ENCODE peak calls at places on chromosomes 3 and 15, in nine cellular contexts. R is H9, F is IMR-90, J is GM23338, W is ovary, H is Peyer's patch, X is cardiac fibroblast, G is HFFc6, M is WTC11. I is an unnamed sample.

GRCh38 chr15:69410290-69410874 is 3.8 kb upstream of the KIF23 start:
- DNase-seq in R (peak), F (peak), J (peak), W (no peak), H (no peak), X (no peak), G (peak), M (peak), I (peak)

GRCh38 chr3:183253961-183254815 is 1.1 kb downstream of the B3GNT5 start:
- DNase-seq in R (no peak), F (peak), J (peak), W (peak), H (peak), X (peak), G (no peak), M (peak), I (peak)

GRCh38 chr3:168884353-168884903 is 779.1 kb downstream of the MECOM start:
- DNase-seq in R (no peak), F (peak), J (no peak), W (no peak), H (no peak), X (peak), G (peak), M (no peak), I (peak)

GRCh38 chr3:41508063-41508696 is 308.9 kb downstream of the CTNNB1 start:
- DNase-seq in R (peak), F (no peak), J (peak), W (no peak), H (no peak), X (no peak), G (no peak), M (peak), I (peak)

GRCh38 chr3:46892285-46893145 is 15.0 kb downstream of the PTH1R start:
- DNase-seq in R (peak), F (peak), J (peak), W (peak), H (peak), X (peak), G (peak), M (peak), I (peak)

GRCh38 chr3:126850370-126851085 is 132.4 kb upstream of the PLXNA1 start:
- DNase-seq in R (peak), F (peak), J (peak), W (no peak), H (no peak), X (peak), G (peak), M (peak), I (peak)

GRCh38 chr15:83775738-83776137 is 121.8 kb downstream of the ADAMTSL3 start:
- DNase-seq in R (no peak), F (no peak), J (peak), W (no peak), H (no peak), X (peak), G (no peak), M (no peak), I (no peak)

GRCh38 chr3:47225310-47225906 is 57.2 kb downstream of the KIF9 start:
- DNase-seq in R (no peak), F (peak), J (no peak), W (no peak), H (no peak), X (peak), G (no peak), M (no peak), I (peak)

GRCh38 chr3:127064391-127065137 is 81.6 kb downstream of the PLXNA1 start:
- DNase-seq in R (no peak), F (peak), J (no peak), W (no peak), H (peak), X (peak), G (peak), M (no peak), I (peak)

GRCh38 chr15:55283295-55284147 is 6.1 kb downstream of the RAB27A start:
- DNase-seq in R (no peak), F (no peak), J (no peak), W (no peak), H (no peak), X (no peak), G (no peak), M (no peak), I (no peak)

GRCh38 chr3:13685721-13686120 is 136.8 kb downstream of the FBLN2 start:
- DNase-seq in R (no peak), F (no peak), J (no peak), W (no peak), H (no peak), X (no peak), G (no peak), M (no peak), I (no peak)

GRCh38 chr15:32942286-32942927 is 224.6 kb downstream of the GREM1 start:
- DNase-seq in R (no peak), F (no peak), J (no peak), W (no peak), H (no peak), X (no peak), G (no peak), M (no peak), I (no peak)

GRCh38 chr3:189195302-189195701 is 23.5 kb downstream of the TPRG1 start:
- DNase-seq in R (peak), F (no peak), J (peak), W (no peak), H (no peak), X (no peak), G (no peak), M (peak), I (no peak)
- TF ChIP-seq CTCF in R (peak), F (no peak), J (peak), W (no peak), H (no peak), X (peak), G (peak), M (peak), I (peak)

GRCh38 chr3:170809021-170809974 is 60.7 kb downstream of the RPL22L1 start:
- DNase-seq in R (peak), F (peak), J (peak), W (peak), H (no peak), X (peak), G (peak), M (peak), I (peak)
- TF ChIP-seq CTCF in R (peak), F (peak), J (peak), W (no peak), H (peak), X (peak), G (peak), M (no peak), I (peak)

DNA sequence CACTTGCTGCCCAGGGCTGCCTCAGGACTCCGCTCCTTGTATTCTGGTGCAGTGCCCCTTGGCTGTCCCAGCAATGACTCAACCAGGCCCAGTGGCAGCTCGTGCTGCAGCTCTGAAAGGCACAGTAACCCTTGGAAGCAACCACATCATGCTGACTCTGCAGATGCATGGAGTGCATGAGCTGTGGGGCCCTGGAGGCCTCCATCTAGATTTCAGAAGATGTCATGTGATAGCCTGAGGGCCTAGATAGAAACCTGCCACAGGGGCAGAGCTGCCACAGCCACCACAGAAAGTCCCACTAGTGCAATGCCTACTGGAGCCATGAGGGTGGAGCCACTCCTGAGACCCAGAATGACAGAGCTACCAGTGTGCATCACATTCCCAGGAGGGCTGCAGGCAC is 117.1 kb upstream of the SMAD3 start:
- DNase-seq in R (no peak), F (peak), J (no peak), W (no peak), H (no peak), X (no peak), G (peak), M (no peak), I (peak)
- TF ChIP-seq CTCF in R (no peak), F (no peak), J (no peak), W (no peak), H (no peak), X (no peak), G (peak), M (no peak), I (no peak)

GRCh38 chr15:90640862-90641261 is 76.3 kb upstream of the BLM start:
- DNase-seq in R (no peak), F (no peak), J (no peak), W (no peak), H (no peak), X (no peak), G (no peak), M (no peak), I (no peak)

GRCh38 chr15:90643301-90643632 is 73.9 kb upstream of the BLM start:
- DNase-seq in R (no peak), F (no peak), J (no peak), W (no peak), H (no peak), X (no peak), G (no peak), M (no peak), I (no peak)

GRCh38 chr15:90641581-90642463 is 75.3 kb upstream of the BLM start:
- DNase-seq in R (no peak), F (no peak), J (no peak), W (no peak), H (no peak), X (no peak), G (no peak), M (no peak), I (no peak)

GRCh38 chr15:90644526-90644925 is 72.6 kb upstream of the BLM start:
- DNase-seq in R (no peak), F (no peak), J (no peak), W (no peak), H (no peak), X (no peak), G (no peak), M (no peak), I (no peak)

GRCh38 chr15:90642464-90643300 is 74.5 kb upstream of the BLM start:
- DNase-seq in R (no peak), F (no peak), J (peak), W (no peak), H (no peak), X (no peak), G (no peak), M (no peak), I (no peak)
- TF ChIP-seq CTCF in R (peak), F (no peak), J (peak), W (no peak), H (no peak), X (no peak), G (peak), M (no peak), I (peak)

GRCh38 chr15:82046668-82047492 is 1.1 kb upstream of the MEX3B start:
- DNase-seq in R (peak), F (peak), J (peak), W (peak), H (peak), X (peak), G (peak), M (peak), I (peak)

GRCh38 chr15:82045179-82045891 is 483 bp downstream of the MEX3B start:
- DNase-seq in R (peak), F (peak), J (peak), W (peak), H (peak), X (peak), G (peak), M (peak), I (peak)

GRCh38 chr15:82045892-82046667 is at the start of gene MEX3B:
- DNase-seq in R (peak), F (peak), J (peak), W (peak), H (peak), X (peak), G (peak), M (peak), I (peak)

GRCh38 chr15:82048809-82049208 is 3.0 kb upstream of the MEX3B start:
- DNase-seq in R (no peak), F (no peak), J (no peak), W (no peak), H (no peak), X (no peak), G (no peak), M (no peak), I (no peak)

DNA sequence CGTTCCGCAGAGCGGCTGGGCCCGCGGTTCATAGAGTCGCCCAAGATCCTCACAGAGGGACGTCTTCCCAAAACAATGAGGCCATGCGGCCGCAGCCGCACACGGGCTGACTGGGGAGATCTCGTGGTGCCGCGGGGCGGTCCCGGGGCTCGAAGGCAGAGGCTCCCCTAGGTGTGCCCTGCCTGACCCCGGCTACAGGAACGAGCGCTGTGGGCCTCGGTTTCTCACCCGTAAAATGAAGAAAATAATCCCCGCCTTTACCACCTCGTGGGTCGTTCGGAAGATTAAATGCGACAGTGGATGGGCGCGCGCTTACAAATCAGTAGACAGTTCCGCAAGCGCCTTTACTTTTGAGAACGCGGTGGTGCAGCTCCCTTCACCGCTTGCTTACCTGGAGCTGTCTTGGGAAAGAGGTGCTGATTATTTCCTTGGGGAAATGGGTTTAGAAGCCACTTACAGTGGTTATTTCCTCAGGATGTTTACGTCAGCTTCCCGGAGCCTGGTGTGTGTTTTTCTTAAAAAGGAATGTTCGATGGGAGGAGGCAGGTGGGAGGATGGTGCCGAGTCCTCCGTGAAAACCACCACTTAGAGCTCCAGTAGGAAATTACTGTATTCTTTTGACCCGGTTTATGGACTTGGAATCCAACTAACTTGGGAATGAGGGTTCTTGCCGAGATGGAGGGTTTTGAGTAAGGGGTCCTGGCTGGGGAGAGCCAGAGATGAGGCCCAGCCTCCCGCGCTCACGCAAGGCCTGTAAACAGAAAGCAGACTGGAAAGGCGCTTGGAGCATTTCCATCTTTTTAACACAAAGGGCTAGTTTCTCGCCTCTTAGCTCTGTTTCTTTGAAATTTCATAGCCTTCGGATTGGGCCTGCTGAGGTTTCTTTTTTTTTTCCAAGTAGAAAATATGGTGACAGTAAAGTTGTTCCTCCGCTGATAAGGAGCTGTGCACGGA is 2.0 kb upstream of the MEX3B start:
- DNase-seq in R (peak), F (peak), J (peak), W (no peak), H (peak), X (peak), G (no peak), M (peak), I (peak)
- TF ChIP-seq CTCF in R (no peak), F (no peak), J (no peak), W (no peak), H (no peak), X (no peak), G (peak), M (peak), I (no peak)